ENCODE peak calls at places on chromosome 15, in five cellular contexts. L is ovary, N is IMR-90, X is retinal pigment epithelial cell, Y is psoas muscle. P is an unnamed sample.

GRCh38 chr15:73799466-73799865 is 46.3 kb upstream of the INSYN1 start:
- DNase-seq in L (no peak), N (peak), X (no peak), Y (no peak), P (peak)

GRCh38 chr15:62809106-62809967 is 233.2 kb upstream of the TPM1 start:
- DNase-seq in N (peak), X (no peak), L (no peak), Y (no peak), P (peak)

GRCh38 chr15:43854801-43855200 is 28.0 kb downstream of the WDR76 start:
- DNase-seq in N (peak), Y (no peak), X (no peak), L (no peak), P (peak)

GRCh38 chr15:41804361-41804760 is 23.5 kb upstream of the JMJD7 start:
- DNase-seq in L (no peak), Y (no peak), N (no peak), X (no peak), P (no peak)

GRCh38 chr15:49468440-49468839 is 45.4 kb downstream of the FGF7 start:
- DNase-seq in L (no peak), Y (no peak), X (no peak), N (peak), P (peak)

GRCh38 chr15:75943713-75944215 is 40.1 kb downstream of the FBXO22 start:
- DNase-seq in X (no peak), L (no peak), Y (no peak), N (peak), P (no peak)

GRCh38 chr15:71106802-71107500 is 8.3 kb upstream of the THSD4 start:
- DNase-seq in Y (no peak), N (no peak), X (no peak), L (no peak), P (no peak)

GRCh38 chr15:76905855-76906254 is 715 bp upstream of the SCAPER start:
- DNase-seq in L (peak), N (no peak), Y (no peak), X (no peak), P (no peak)

GRCh38 chr15:60397772-60398445 is at the start of gene ANXA2:
- DNase-seq in L (peak), X (no peak), Y (peak), N (peak), P (peak)

GRCh38 chr15:47762621-47763020 is 45.3 kb downstream of the SEMA6D start:
- DNase-seq in Y (no peak), N (no peak), X (no peak), L (no peak), P (no peak)

GRCh38 chr15:89444855-89445254 is 51.5 kb downstream of the RHCG start:
- DNase-seq in Y (no peak), L (no peak), X (no peak), N (no peak), P (no peak)

GRCh38 chr15:44501768-44502366 is 35.1 kb upstream of the EIF3J start:
- DNase-seq in N (peak), L (no peak), Y (no peak), X (no peak), P (peak)

GRCh38 chr15:78035319-78035718 is 42.2 kb downstream of the TBC1D2B start:
- DNase-seq in L (no peak), X (no peak), Y (no peak), N (no peak), P (peak)

GRCh38 chr15:90598053-90598577 is 68.4 kb downstream of the CRTC3 start:
- DNase-seq in N (no peak), X (no peak), L (peak), Y (peak), P (no peak)

GRCh38 chr15:52709172-52709979 is 30.2 kb upstream of the ATOSA start:
- DNase-seq in L (no peak), X (no peak), Y (no peak), N (no peak), P (no peak)

GRCh38 chr15:43516185-43516584 is 1.2 kb upstream of the MAP1A start:
- DNase-seq in L (peak), Y (peak), X (no peak), N (no peak), P (peak)

GRCh38 chr15:38842991-38843610 is 278.5 kb upstream of the RASGRP1 start:
- DNase-seq in N (peak), L (no peak), X (peak), Y (no peak), P (peak)

GRCh38 chr15:68337826-68338225 is 60.3 kb downstream of the FEM1B start:
- DNase-seq in L (no peak), X (no peak), N (no peak), Y (no peak), P (peak)

GRCh38 chr15:96361309-96362000 is 31.0 kb downstream of the NR2F2 start:
- DNase-seq in X (no peak), N (no peak), L (no peak), Y (no peak), P (no peak)

GRCh38 chr15:96360581-96361308 is 30.2 kb downstream of the NR2F2 start:
- DNase-seq in X (no peak), Y (no peak), N (no peak), L (no peak), P (no peak)

GRCh38 chr15:96358795-96359190 is 28.3 kb downstream of the NR2F2 start:
- DNase-seq in Y (no peak), N (no peak), X (no peak), L (no peak), P (no peak)

GRCh38 chr15:96359371-96359771 is 28.9 kb downstream of the NR2F2 start:
- DNase-seq in N (no peak), Y (no peak), L (no peak), X (no peak), P (no peak)

DNA sequence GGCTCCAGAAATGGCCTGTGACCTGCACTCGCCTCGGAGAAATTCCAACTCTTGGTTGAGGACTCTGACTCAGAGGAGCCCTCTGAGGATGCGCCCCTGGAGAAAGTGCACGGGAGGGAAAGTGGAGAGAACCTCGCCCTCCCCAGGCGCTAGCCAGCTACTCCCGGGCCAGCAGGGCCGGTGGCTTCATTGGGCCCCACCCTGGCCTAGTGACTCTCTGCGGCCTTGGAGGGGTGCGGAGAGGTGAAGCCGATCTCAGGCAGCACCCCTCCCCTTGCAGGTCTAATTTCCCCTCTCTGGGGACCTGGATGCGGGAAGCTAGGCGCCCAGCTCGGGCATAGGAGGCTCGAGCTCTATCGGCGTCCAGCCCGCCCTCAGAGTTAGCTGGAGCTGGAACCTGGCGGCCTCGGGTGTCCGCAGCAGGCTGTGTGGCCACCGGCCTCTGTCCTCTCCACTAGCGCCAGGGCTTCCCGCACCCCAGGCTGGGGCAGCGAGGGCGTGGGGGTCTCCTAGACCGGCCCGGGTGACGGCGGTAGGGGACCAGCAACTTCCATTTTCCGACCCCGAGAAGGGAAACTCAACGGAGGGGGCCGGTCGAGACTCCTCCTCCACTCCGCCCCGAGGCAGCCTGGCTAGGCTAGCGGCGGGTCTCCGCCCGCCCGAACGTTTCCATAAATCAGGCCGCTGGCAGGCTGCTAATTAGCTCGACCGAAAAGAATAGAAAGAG is 29.4 kb downstream of the NR2F2 start:
- DNase-seq in Y (no peak), N (no peak), L (peak), X (no peak), P (no peak)
- H3K4me3 ChIP-seq in Y (peak), N (peak), L (peak), X (peak), P (peak)

GRCh38 chr15:37291920-37292319 is 191.6 kb upstream of the MEIS2 start:
- DNase-seq in Y (no peak), L (no peak), X (no peak), N (no peak), P (no peak)

GRCh38 chr15:37289109-37289765 is 188.9 kb upstream of the MEIS2 start:
- DNase-seq in N (peak), X (no peak), Y (no peak), L (no peak), P (peak)
- TF ChIP-seq CTCF in N (peak), X (peak), Y (no peak), L (no peak), P (peak)

GRCh38 chr15:61527836-61528589 is 298.9 kb upstream of the RORA start:
- DNase-seq in X (no peak), Y (no peak), N (no peak), L (no peak), P (no peak)
- H3K4me3 ChIP-seq in X (no peak), Y (no peak), N (no peak), L (no peak), P (no peak)

GRCh38 chr15:45641374-45641778 is 6.5 kb downstream of the SQOR start:
- DNase-seq in Y (peak), L (no peak), X (no peak), N (peak), P (peak)
- TF ChIP-seq CTCF in Y (peak), L (no peak), X (no peak), N (peak), P (peak)

GRCh38 chr15:74843445-74843828 is 481 bp upstream of the ULK3 start:
- DNase-seq in L (no peak), X (no peak), N (no peak), Y (no peak), P (no peak)
- H3K4me3 ChIP-seq in L (peak), X (peak), N (peak), Y (peak), P (peak)

P was measured in fibroblast of the aortic adventitia.